ENCODE peak calls at places on chromosome 15, in seven cellular contexts. C, A, I, U, D, T and J are unnamed samples.

GRCh38 chr15:39581501-39582285 is 814 bp downstream of the THBS1 start:
- DNase-seq in C (no peak), A (peak; percentile 67), I (peak; percentile 81), U (no peak), D (peak; percentile 79), T (no peak), J (peak; percentile 16)

GRCh38 chr15:59644757-59645156 is 12.6 kb downstream of the GTF2A2 start:
- DNase-seq in C (no peak), A (no peak), I (no peak), U (no peak), D (no peak), T (no peak), J (no peak)

GRCh38 chr15:40437754-40438687 is 2.7 kb upstream of the BAHD1 start:
- DNase-seq in C (no peak), A (no peak), I (no peak), U (no peak), D (peak; percentile 54), T (no peak), J (no peak)

GRCh38 chr15:59371458-59372351 is 966 bp downstream of the MYO1E start:
- DNase-seq in C (no peak), A (peak; percentile 64), I (peak; percentile 78), U (peak; percentile 62), D (peak; percentile 62), T (no peak), J (no peak)

GRCh38 chr15:82040862-82041261 is 5.0 kb downstream of the MEX3B start:
- DNase-seq in C (no peak), A (peak; percentile 27), I (no peak), U (peak; percentile 68), D (no peak), T (no peak), J (no peak)

GRCh38 chr15:87349181-87349580 is 907.4 kb downstream of the NTRK3 start:
- DNase-seq in C (no peak), A (no peak), I (no peak), U (no peak), D (no peak), T (no peak), J (no peak)

GRCh38 chr15:58966698-58967097 is 20.8 kb upstream of the RNF111 start:
- DNase-seq in C (no peak), A (no peak), I (no peak), U (no peak), D (no peak), T (no peak), J (no peak)

GRCh38 chr15:63231717-63232116 is 42.3 kb downstream of the RAB8B start:
- DNase-seq in C (no peak), A (no peak), I (no peak), U (no peak), D (no peak), T (no peak), J (no peak)

GRCh38 chr15:53693729-53694533 is 65.5 kb downstream of the WDR72 start:
- DNase-seq in C (no peak), A (no peak), I (no peak), U (no peak), D (no peak), T (no peak), J (no peak)

GRCh38 chr15:90810354-90810753 is 58.0 kb upstream of the FURIN start:
- DNase-seq in C (no peak), A (no peak), I (no peak), U (no peak), D (no peak), T (no peak), J (no peak)

GRCh38 chr15:34223904-34224596 is 766 bp upstream of the EMC4 start:
- DNase-seq in C (no peak), A (no peak), I (no peak), U (no peak), D (no peak), T (no peak), J (no peak)

GRCh38 chr15:73069109-73069508 is 16.8 kb downstream of the NEO1 start:
- DNase-seq in C (no peak), A (no peak), I (peak; percentile 52), U (peak; percentile 72), D (no peak), T (no peak), J (no peak)

GRCh38 chr15:98146031-98146430 is 185.5 kb downstream of the ARRDC4 start:
- DNase-seq in C (no peak), A (no peak), I (no peak), U (no peak), D (no peak), T (no peak), J (no peak)

GRCh38 chr15:25671132-25671531 is 192.0 kb downstream of the ATP10A start:
- DNase-seq in C (no peak), A (no peak), I (no peak), U (no peak), D (no peak), T (no peak), J (no peak)

GRCh38 chr15:100891316-100892012 is 11.8 kb downstream of the ALDH1A3 start:
- DNase-seq in C (no peak), A (no peak), I (no peak), U (no peak), D (no peak), T (no peak), J (no peak)

GRCh38 chr15:36177590-36178281 is 401.7 kb upstream of the CDIN1 start:
- DNase-seq in C (no peak), A (peak; percentile 1), I (no peak), U (no peak), D (no peak), T (no peak), J (no peak)

GRCh38 chr15:63630036-63630751 is 33.0 kb downstream of the FBXL22 start:
- DNase-seq in C (no peak), A (no peak), I (no peak), U (no peak), D (no peak), T (no peak), J (no peak)

GRCh38 chr15:43268111-43269105 is 1.7 kb upstream of the TGM5 start:
- DNase-seq in C (no peak), A (no peak), I (no peak), U (no peak), D (no peak), T (no peak), J (no peak)